ENCODE peak calls at places on chromosomes 4 and X, in ten cellular contexts. I is fibroblast of pulmonary artery, N is GM10248, Z is Peyer's patch, B is AG09309, Q is RWPE1, E is colonic mucosa, T is GM12865, M is HCT116, D is suprapubic skin. L is an unnamed sample.

GRCh38 chrX:110394653-110395052 is 36.0 kb downstream of the RTL9 start:
- DNase-seq in I (peak; percentile 55), N (no peak), Z (no peak), B (no peak), Q (peak; percentile 62), E (no peak), T (no peak), M (no peak), D (no peak), L (no peak)

GRCh38 chr4:124478518-124478917 is 234.0 kb downstream of the ANKRD50 start:
- DNase-seq in I (peak; percentile 80), N (no peak), Z (no peak), B (no peak), Q (no peak), E (no peak), T (no peak), M (no peak), D (no peak), L (no peak)

GRCh38 chr4:53962516-53963225 is 101.7 kb downstream of the CHIC2 start:
- DNase-seq in I (peak; percentile 55), N (no peak), Z (no peak), B (peak; percentile 48), Q (peak; percentile 41), E (no peak), T (no peak), M (no peak), D (no peak), L (no peak)

GRCh38 chrX:111102636-111103035 is 6.6 kb downstream of the PAK3 start:
- DNase-seq in I (no peak), N (no peak), Z (no peak), B (no peak), Q (no peak), E (no peak), T (no peak), M (no peak), D (no peak), L (no peak)

GRCh38 chr4:81227138-81227537 is 12.1 kb upstream of the PRKG2 start:
- DNase-seq in I (no peak), N (no peak), Z (no peak), B (no peak), Q (no peak), E (no peak), T (no peak), M (no peak), D (no peak), L (no peak)

GRCh38 chr4:133484287-133484686 is 335.2 kb downstream of the PCDH10 start:
- DNase-seq in I (no peak), N (no peak), Z (no peak), B (no peak), Q (no peak), E (no peak), T (no peak), M (no peak), D (no peak), L (no peak)

GRCh38 chr4:11590132-11590531 is 161.4 kb upstream of the HS3ST1 start:
- DNase-seq in I (peak; percentile 25), N (no peak), Z (no peak), B (no peak), Q (no peak), E (no peak), T (no peak), M (no peak), D (no peak), L (no peak)

GRCh38 chr4:68907230-68907629 is 44.4 kb downstream of the UGT2A3 start:
- DNase-seq in I (peak; percentile 18), N (no peak), Z (no peak), B (no peak), Q (no peak), E (no peak), T (no peak), M (no peak), D (no peak), L (no peak)

GRCh38 chr4:40058121-40058520 is 1.5 kb downstream of the N4BP2 start:
- DNase-seq in I (peak; percentile 15), N (no peak), Z (no peak), B (no peak), Q (no peak), E (no peak), T (no peak), M (no peak), D (no peak), L (no peak)

GRCh38 chrX:103585421-103586313 is at the start of gene TCEAL4:
- DNase-seq in I (peak; percentile 48), N (peak; percentile 50), Z (peak; percentile 61), B (no peak), Q (peak; percentile 30), E (peak; percentile 62), T (peak; percentile 49), M (no peak), D (peak; percentile 80), L (peak; percentile 31)

GRCh38 chr4:183249854-183250253 is 70.2 kb downstream of the CLDN22 start:
- DNase-seq in I (peak; percentile 74), N (peak; percentile 17), Z (no peak), B (no peak), Q (peak; percentile 48), E (no peak), T (peak; percentile 20), M (no peak), D (no peak), L (peak; percentile 10)

GRCh38 chr4:82947498-82947897 is 47.0 kb downstream of the THAP9 start:
- DNase-seq in I (no peak), N (no peak), Z (no peak), B (no peak), Q (no peak), E (no peak), T (no peak), M (no peak), D (no peak), L (peak; percentile 11)

GRCh38 chr4:144646523-144647094 is 653 bp downstream of the HHIP start:
- DNase-seq in I (peak; percentile 40), N (no peak), Z (no peak), B (no peak), Q (peak; percentile 14), E (no peak), T (no peak), M (no peak), D (no peak), L (peak; percentile 32)
- TF ChIP-seq CTCF in I (peak; percentile 39), N (no peak), Z (no peak), B (no peak), Q (no peak), E (no peak), T (no peak), M (no peak), D (no peak), L (no peak)

DNA sequence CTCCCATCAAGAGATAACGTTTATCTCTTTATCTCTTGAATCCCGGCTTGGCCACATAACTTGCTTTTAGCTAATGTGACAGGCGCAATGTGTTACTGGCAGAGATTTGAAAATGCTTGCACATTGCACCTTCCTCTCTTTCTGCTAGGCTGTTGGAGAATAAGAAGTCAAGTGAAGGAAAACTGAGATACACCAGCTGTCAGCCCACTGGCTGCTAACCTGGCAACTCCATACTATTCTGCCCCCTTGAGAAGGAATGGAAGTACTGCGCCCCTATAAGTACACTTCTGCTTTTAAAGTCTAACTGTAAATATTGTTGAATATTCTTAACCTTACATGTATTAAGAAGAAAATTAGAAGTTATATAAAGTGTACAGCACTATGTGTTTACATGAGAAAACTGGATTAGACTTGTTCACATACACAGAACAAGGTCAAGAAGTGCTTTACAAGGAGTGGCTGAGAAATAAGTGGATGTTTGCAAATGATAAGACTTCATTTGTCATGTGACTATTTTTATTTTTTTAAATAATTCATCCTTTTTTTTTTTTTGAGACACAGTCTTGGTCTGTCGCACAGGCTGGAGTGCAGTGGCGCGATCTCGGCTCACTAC is 424.5 kb upstream of the CTSO start:
- DNase-seq in I (peak; percentile 79), N (peak; percentile 44), Z (no peak), B (no peak), Q (peak; percentile 34), E (peak; percentile 23), T (peak; percentile 57), M (peak; percentile 24), D (no peak), L (peak; percentile 34)
- TF ChIP-seq CTCF in I (peak; percentile 67), N (peak; percentile 66), Z (peak; percentile 54), B (peak; percentile 59), Q (peak; percentile 23), E (peak; percentile 46), T (peak; percentile 63), M (peak; percentile 74), D (no peak), L (peak; percentile 33)

GRCh38 chr4:150960079-150960478 is 55.0 kb downstream of the LRBA start:
- DNase-seq in I (peak; percentile 58), N (no peak), Z (no peak), B (peak; percentile 10), Q (no peak), E (no peak), T (no peak), M (no peak), D (no peak), L (no peak)
- TF ChIP-seq CTCF in I (peak; percentile 78), N (no peak), Z (peak; percentile 43), B (peak; percentile 77), Q (peak; percentile 31), E (peak; percentile 36), T (no peak), M (peak; percentile 56), D (no peak), L (no peak)

GRCh38 chrX:31280580-31280979 is 208.7 kb upstream of the FTHL17 start:
- DNase-seq in I (no peak), N (no peak), Z (no peak), B (no peak), Q (no peak), E (no peak), T (no peak), M (no peak), D (no peak), L (no peak)

DNA sequence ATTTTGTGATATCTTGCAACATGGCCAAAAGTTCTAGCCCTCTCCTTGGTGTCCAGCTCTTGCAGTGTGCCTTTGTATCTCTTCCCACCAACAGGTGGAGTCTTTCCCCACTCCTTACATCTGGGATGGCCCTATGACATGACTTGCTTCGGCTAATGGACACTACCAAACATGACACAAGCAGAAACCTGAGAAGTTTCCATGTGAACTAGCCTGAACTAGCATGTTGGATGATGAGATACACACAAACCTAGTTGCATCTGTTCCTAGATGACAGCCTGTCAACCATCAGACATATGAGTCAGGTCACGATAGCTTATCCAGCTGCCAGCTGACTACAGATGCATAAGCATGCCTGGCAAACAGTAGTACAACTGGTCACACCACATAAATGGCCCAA is 207.5 kb upstream of the FTHL17 start:
- DNase-seq in I (peak; percentile 45), N (no peak), Z (no peak), B (no peak), Q (peak; percentile 6), E (no peak), T (peak; percentile 2), M (no peak), D (no peak), L (no peak)
- TF ChIP-seq CTCF in I (peak; percentile 44), N (no peak), Z (no peak), B (peak; percentile 35), Q (no peak), E (no peak), T (no peak), M (no peak), D (no peak), L (no peak)

L was measured in GM20000.